ENCODE peak calls at places on chromosomes 16 and 17, in six cellular contexts. One of them, this sample, is unnamed.

GRCh38 chr16:87791295-87792204 is 25.8 kb upstream of the KLHDC4 start:
- DNase-seq in T-cell: no peak
- DNase-seq in GM04504: no peak
- DNase-seq in CD8-positive, alpha-beta memory T cell: no peak
- DNase-seq in fibroblast of pulmonary artery: no peak
- DNase-seq in H9: peak
- DNase-seq in this sample: no peak

GRCh38 chr16:50498756-50499155 is 49.4 kb upstream of the NKD1 start:
- DNase-seq in T-cell: no peak
- DNase-seq in GM04504: no peak
- DNase-seq in CD8-positive, alpha-beta memory T cell: no peak
- DNase-seq in fibroblast of pulmonary artery: peak
- DNase-seq in H9: no peak
- DNase-seq in this sample: no peak

GRCh38 chr16:11992008-11992584 is 15.6 kb downstream of the SNX29 start:
- DNase-seq in T-cell: no peak
- DNase-seq in GM04504: no peak
- DNase-seq in CD8-positive, alpha-beta memory T cell: no peak
- DNase-seq in fibroblast of pulmonary artery: peak
- DNase-seq in H9: no peak
- DNase-seq in this sample: no peak

GRCh38 chr17:64778102-64778366 is 115.9 kb upstream of the SMURF2 start:
- DNase-seq in T-cell: no peak
- DNase-seq in GM04504: no peak
- DNase-seq in CD8-positive, alpha-beta memory T cell: no peak
- DNase-seq in fibroblast of pulmonary artery: no peak
- DNase-seq in H9: no peak
- DNase-seq in this sample: no peak

GRCh38 chr17:6387442-6387841 is 47.5 kb downstream of the AIPL1 start:
- DNase-seq in T-cell: no peak
- DNase-seq in GM04504: no peak
- DNase-seq in CD8-positive, alpha-beta memory T cell: no peak
- DNase-seq in fibroblast of pulmonary artery: no peak
- DNase-seq in H9: no peak
- DNase-seq in this sample: no peak

GRCh38 chr17:2084129-2084765 is 29.3 kb downstream of the HIC1 start:
- DNase-seq in T-cell: no peak
- DNase-seq in GM04504: peak
- DNase-seq in CD8-positive, alpha-beta memory T cell: no peak
- DNase-seq in fibroblast of pulmonary artery: peak
- DNase-seq in H9: no peak
- DNase-seq in this sample: no peak

GRCh38 chr17:81551458-81552243 is 502 bp downstream of the FAAP100 start:
- DNase-seq in T-cell: no peak
- DNase-seq in GM04504: no peak
- DNase-seq in CD8-positive, alpha-beta memory T cell: no peak
- DNase-seq in fibroblast of pulmonary artery: no peak
- DNase-seq in H9: no peak
- DNase-seq in this sample: no peak

GRCh38 chr17:37060966-37061365 is 112.2 kb downstream of the AATF start:
- DNase-seq in T-cell: no peak
- DNase-seq in GM04504: no peak
- DNase-seq in CD8-positive, alpha-beta memory T cell: no peak
- DNase-seq in fibroblast of pulmonary artery: no peak
- DNase-seq in H9: no peak
- DNase-seq in this sample: no peak

GRCh38 chr17:10055251-10055975 is 143.0 kb downstream of the GAS7 start:
- DNase-seq in T-cell: no peak
- DNase-seq in GM04504: no peak
- DNase-seq in CD8-positive, alpha-beta memory T cell: no peak
- DNase-seq in fibroblast of pulmonary artery: no peak
- DNase-seq in H9: no peak
- DNase-seq in this sample: no peak

GRCh38 chr16:28126684-28127620 is 63.4 kb upstream of the GSG1L start:
- DNase-seq in T-cell: no peak
- DNase-seq in GM04504: no peak
- DNase-seq in CD8-positive, alpha-beta memory T cell: no peak
- DNase-seq in fibroblast of pulmonary artery: no peak
- DNase-seq in H9: no peak
- DNase-seq in this sample: no peak

GRCh38 chr16:87236516-87237115 is 80.6 kb downstream of the C16orf95 start:
- DNase-seq in T-cell: no peak
- DNase-seq in GM04504: no peak
- DNase-seq in CD8-positive, alpha-beta memory T cell: no peak
- DNase-seq in fibroblast of pulmonary artery: no peak
- DNase-seq in H9: no peak
- DNase-seq in this sample: no peak

GRCh38 chr17:29677139-29677834 is 54.6 kb upstream of the CORO6 start:
- DNase-seq in T-cell: no peak
- DNase-seq in GM04504: no peak
- DNase-seq in CD8-positive, alpha-beta memory T cell: no peak
- DNase-seq in fibroblast of pulmonary artery: peak
- DNase-seq in H9: no peak
- DNase-seq in this sample: no peak

GRCh38 chr17:75996665-75997590 is 3.7 kb upstream of the CDK3 start:
- DNase-seq in T-cell: peak
- DNase-seq in GM04504: no peak
- DNase-seq in CD8-positive, alpha-beta memory T cell: no peak
- DNase-seq in fibroblast of pulmonary artery: peak
- DNase-seq in H9: no peak
- DNase-seq in this sample: no peak

GRCh38 chr16:8880839-8881510 is 1.2 kb upstream of the LITAFD start:
- DNase-seq in T-cell: no peak
- DNase-seq in GM04504: no peak
- DNase-seq in CD8-positive, alpha-beta memory T cell: no peak
- DNase-seq in fibroblast of pulmonary artery: no peak
- DNase-seq in H9: no peak
- DNase-seq in this sample: no peak

GRCh38 chr16:68227850-68228553 is 7.9 kb downstream of the ESRP2 start:
- DNase-seq in T-cell: no peak
- DNase-seq in GM04504: no peak
- DNase-seq in CD8-positive, alpha-beta memory T cell: no peak
- DNase-seq in fibroblast of pulmonary artery: no peak
- DNase-seq in H9: no peak
- DNase-seq in this sample: no peak

GRCh38 chr17:50165867-50166517 is at the start of gene SGCA:
- DNase-seq in T-cell: no peak
- DNase-seq in GM04504: no peak
- DNase-seq in CD8-positive, alpha-beta memory T cell: no peak
- DNase-seq in fibroblast of pulmonary artery: no peak
- DNase-seq in H9: no peak
- DNase-seq in this sample: no peak

GRCh38 chr17:21674242-21674731 is 18.0 kb upstream of the KCNJ18 start:
- DNase-seq in T-cell: no peak
- DNase-seq in GM04504: no peak
- DNase-seq in CD8-positive, alpha-beta memory T cell: no peak
- DNase-seq in fibroblast of pulmonary artery: no peak
- DNase-seq in H9: peak
- DNase-seq in this sample: no peak

GRCh38 chr16:11682655-11683096 is 14.4 kb downstream of the SNN start:
- DNase-seq in T-cell: no peak
- DNase-seq in GM04504: peak
- DNase-seq in CD8-positive, alpha-beta memory T cell: no peak
- DNase-seq in fibroblast of pulmonary artery: peak
- DNase-seq in H9: no peak
- DNase-seq in this sample: no peak

GRCh38 chr17:38672788-38673713 is 1.7 kb downstream of the EPOP start:
- DNase-seq in T-cell: no peak
- DNase-seq in GM04504: no peak
- DNase-seq in CD8-positive, alpha-beta memory T cell: no peak
- DNase-seq in fibroblast of pulmonary artery: no peak
- DNase-seq in H9: no peak
- DNase-seq in this sample: no peak

GRCh38 chr16:62254847-62255246 is 218.6 kb upstream of the CDH8 start:
- DNase-seq in T-cell: no peak
- DNase-seq in GM04504: no peak
- DNase-seq in CD8-positive, alpha-beta memory T cell: no peak
- DNase-seq in fibroblast of pulmonary artery: no peak
- DNase-seq in H9: no peak
- DNase-seq in this sample: no peak

GRCh38 chr17:82871056-82871775 is 31.4 kb upstream of the ZNF750 start:
- DNase-seq in T-cell: no peak
- DNase-seq in GM04504: no peak
- DNase-seq in CD8-positive, alpha-beta memory T cell: no peak
- DNase-seq in fibroblast of pulmonary artery: no peak
- DNase-seq in H9: no peak
- DNase-seq in this sample: peak

GRCh38 chr16:81316176-81316496 is 1.4 kb downstream of the GAN start:
- DNase-seq in T-cell: no peak
- DNase-seq in GM04504: no peak
- DNase-seq in CD8-positive, alpha-beta memory T cell: no peak
- DNase-seq in fibroblast of pulmonary artery: no peak
- DNase-seq in H9: no peak
- DNase-seq in this sample: no peak

GRCh38 chr17:41457656-41458055 is 9.5 kb downstream of the KRT32 start:
- DNase-seq in T-cell: no peak
- DNase-seq in GM04504: no peak
- DNase-seq in CD8-positive, alpha-beta memory T cell: no peak
- DNase-seq in fibroblast of pulmonary artery: no peak
- DNase-seq in H9: no peak
- DNase-seq in this sample: no peak

GRCh38 chr16:78478267-78478821 is 378.9 kb downstream of the WWOX start:
- DNase-seq in T-cell: no peak
- DNase-seq in GM04504: no peak
- DNase-seq in CD8-positive, alpha-beta memory T cell: no peak
- DNase-seq in fibroblast of pulmonary artery: no peak
- DNase-seq in H9: peak
- DNase-seq in this sample: peak

GRCh38 chr16:85381738-85382592 is 231.2 kb upstream of the GSE1 start:
- DNase-seq in T-cell: no peak
- DNase-seq in GM04504: no peak
- DNase-seq in CD8-positive, alpha-beta memory T cell: no peak
- DNase-seq in fibroblast of pulmonary artery: no peak
- DNase-seq in H9: no peak
- DNase-seq in this sample: no peak

GRCh38 chr16:3149630-3150345 is 15.0 kb downstream of the ZNF213 start:
- DNase-seq in T-cell: no peak
- DNase-seq in GM04504: no peak
- DNase-seq in CD8-positive, alpha-beta memory T cell: peak
- DNase-seq in fibroblast of pulmonary artery: peak
- DNase-seq in H9: peak
- DNase-seq in this sample: peak

GRCh38 chr16:77306050-77306616 is 106.9 kb downstream of the SYCE1L start:
- DNase-seq in T-cell: no peak
- DNase-seq in GM04504: no peak
- DNase-seq in CD8-positive, alpha-beta memory T cell: no peak
- DNase-seq in fibroblast of pulmonary artery: no peak
- DNase-seq in H9: no peak
- DNase-seq in this sample: no peak